ENCODE peak calls at places on chromosomes 12 and 14, in four cellular contexts. One of them, this sample, is unnamed.

GRCh38 chr14:23365353-23366162 is 586 bp upstream of the EFS start:
- DNase-seq in HS-5: no peak
- DNase-seq in GDM1: no peak
- DNase-seq in CD4-positive, alpha-beta T cell: no peak
- DNase-seq in this sample: no peak

GRCh38 chr12:56224102-56224701 is at the start of gene NABP2:
- DNase-seq in CD4-positive, alpha-beta T cell: peak; percentile 73
- DNase-seq in HS-5: peak; percentile 94
- DNase-seq in GDM1: peak; percentile 96
- DNase-seq in this sample: peak; percentile 99

GRCh38 chr12:51973560-51973959 is 22.1 kb downstream of the ACVR1B start:
- DNase-seq in CD4-positive, alpha-beta T cell: no peak
- DNase-seq in HS-5: no peak
- DNase-seq in GDM1: no peak
- DNase-seq in this sample: peak; percentile 80

GRCh38 chr12:87728936-87729593 is 300.1 kb downstream of the C12orf50 start:
- DNase-seq in CD4-positive, alpha-beta T cell: no peak
- DNase-seq in HS-5: no peak
- DNase-seq in GDM1: no peak
- DNase-seq in this sample: no peak

GRCh38 chr12:632102-632696 is 31.0 kb downstream of the NINJ2 start:
- DNase-seq in CD4-positive, alpha-beta T cell: no peak
- DNase-seq in HS-5: peak; percentile 56
- DNase-seq in GDM1: no peak
- DNase-seq in this sample: peak; percentile 85

GRCh38 chr14:101083564-101084435 is 180.3 kb upstream of the RTL1 start:
- DNase-seq in GDM1: no peak
- DNase-seq in HS-5: no peak
- DNase-seq in CD4-positive, alpha-beta T cell: no peak
- DNase-seq in this sample: no peak

GRCh38 chr14:26870722-26871121 is 272.9 kb upstream of the NOVA1 start:
- DNase-seq in GDM1: no peak
- DNase-seq in CD4-positive, alpha-beta T cell: no peak
- DNase-seq in HS-5: no peak
- DNase-seq in this sample: no peak

GRCh38 chr12:91154131-91154530 is 28.5 kb downstream of the DCN start:
- DNase-seq in CD4-positive, alpha-beta T cell: no peak
- DNase-seq in HS-5: no peak
- DNase-seq in GDM1: no peak
- DNase-seq in this sample: no peak

GRCh38 chr14:101223147-101223546 is 319.6 kb upstream of the RTL1 start:
- DNase-seq in HS-5: no peak
- DNase-seq in GDM1: no peak
- DNase-seq in CD4-positive, alpha-beta T cell: no peak
- DNase-seq in this sample: no peak

GRCh38 chr14:52312872-52313492 is 1.1 kb upstream of the PTGER2 start:
- DNase-seq in GDM1: no peak
- DNase-seq in CD4-positive, alpha-beta T cell: no peak
- DNase-seq in HS-5: no peak
- DNase-seq in this sample: peak; percentile 80

GRCh38 chr12:54394281-54394719 is 9.8 kb upstream of the ZNF385A start:
- DNase-seq in CD4-positive, alpha-beta T cell: no peak
- DNase-seq in GDM1: peak; percentile 42
- DNase-seq in HS-5: no peak
- DNase-seq in this sample: peak; percentile 72

GRCh38 chr12:121009744-121010143 is 6.5 kb downstream of the C12orf43 start:
- DNase-seq in CD4-positive, alpha-beta T cell: no peak
- DNase-seq in HS-5: no peak
- DNase-seq in GDM1: no peak
- DNase-seq in this sample: peak; percentile 54

GRCh38 chr12:27517961-27518668 is 5.9 kb upstream of the PPFIBP1 start:
- DNase-seq in GDM1: no peak
- DNase-seq in HS-5: no peak
- DNase-seq in CD4-positive, alpha-beta T cell: no peak
- DNase-seq in this sample: no peak

GRCh38 chr14:68682166-68683103 is 110.4 kb downstream of the ZFP36L1 start:
- DNase-seq in HS-5: peak; percentile 92
- DNase-seq in CD4-positive, alpha-beta T cell: no peak
- DNase-seq in GDM1: peak; percentile 85
- DNase-seq in this sample: peak; percentile 100

GRCh38 chr14:79573486-79573885 is 637.8 kb downstream of the DIO2 start:
- DNase-seq in HS-5: no peak
- DNase-seq in GDM1: no peak
- DNase-seq in CD4-positive, alpha-beta T cell: no peak
- DNase-seq in this sample: peak; percentile 45

GRCh38 chr14:103395245-103395644 is 10.0 kb downstream of the MARK3 start:
- DNase-seq in GDM1: no peak
- DNase-seq in CD4-positive, alpha-beta T cell: no peak
- DNase-seq in HS-5: no peak
- DNase-seq in this sample: no peak

GRCh38 chr14:90850487-90850886 is 34.3 kb upstream of the TTC7B start:
- DNase-seq in CD4-positive, alpha-beta T cell: no peak
- DNase-seq in GDM1: no peak
- DNase-seq in HS-5: peak; percentile 25
- DNase-seq in this sample: no peak

GRCh38 chr12:464484-465267 is 4.9 kb downstream of the B4GALNT3 start:
- DNase-seq in GDM1: no peak
- DNase-seq in CD4-positive, alpha-beta T cell: no peak
- DNase-seq in HS-5: no peak
- DNase-seq in this sample: no peak

GRCh38 chr12:54596526-54596946 is 8.1 kb upstream of the PPP1R1A start:
- DNase-seq in GDM1: no peak
- DNase-seq in CD4-positive, alpha-beta T cell: peak; percentile 33
- DNase-seq in HS-5: no peak
- DNase-seq in this sample: peak; percentile 70

GRCh38 chr14:54713364-54713763 is 146.4 kb downstream of the SAMD4A start:
- DNase-seq in CD4-positive, alpha-beta T cell: no peak
- DNase-seq in GDM1: no peak
- DNase-seq in HS-5: no peak
- DNase-seq in this sample: peak; percentile 88

GRCh38 chr12:77299001-77299400 is 233.6 kb upstream of the E2F7 start:
- DNase-seq in HS-5: no peak
- DNase-seq in GDM1: no peak
- DNase-seq in CD4-positive, alpha-beta T cell: no peak
- DNase-seq in this sample: peak; percentile 72

GRCh38 chr12:32334384-32334783 is 65.0 kb upstream of the FGD4 start:
- DNase-seq in CD4-positive, alpha-beta T cell: no peak
- DNase-seq in GDM1: no peak
- DNase-seq in HS-5: no peak
- DNase-seq in this sample: no peak

GRCh38 chr14:106586098-106586704 is 1059.8 kb downstream of the TMEM121 start:
- DNase-seq in GDM1: peak; percentile 51
- DNase-seq in HS-5: no peak
- DNase-seq in CD4-positive, alpha-beta T cell: peak; percentile 52
- DNase-seq in this sample: no peak

GRCh38 chr12:100860611-100861010 is 66.0 kb downstream of the ANO4 start:
- DNase-seq in GDM1: no peak
- DNase-seq in CD4-positive, alpha-beta T cell: no peak
- DNase-seq in HS-5: no peak
- DNase-seq in this sample: no peak

GRCh38 chr14:65958664-65959562 is 527.3 kb upstream of the CCDC196 start:
- DNase-seq in HS-5: no peak
- DNase-seq in CD4-positive, alpha-beta T cell: no peak
- DNase-seq in GDM1: no peak
- DNase-seq in this sample: peak; percentile 56

GRCh38 chr12:99498756-99499155 is 148.8 kb upstream of the GARIN6 start:
- DNase-seq in CD4-positive, alpha-beta T cell: no peak
- DNase-seq in HS-5: peak; percentile 53
- DNase-seq in GDM1: no peak
- DNase-seq in this sample: no peak

GRCh38 chr12:131047789-131048610 is 94.3 kb downstream of the ADGRD1 start:
- DNase-seq in CD4-positive, alpha-beta T cell: no peak
- DNase-seq in GDM1: no peak
- DNase-seq in HS-5: no peak
- DNase-seq in this sample: no peak

GRCh38 chr12:52765702-52766101 is 11.4 kb downstream of the KRT76 start:
- DNase-seq in CD4-positive, alpha-beta T cell: no peak
- DNase-seq in GDM1: no peak
- DNase-seq in HS-5: no peak
- DNase-seq in this sample: no peak

GRCh38 chr12:63994704-63995103 is 150.2 kb downstream of the SRGAP1 start:
- DNase-seq in HS-5: no peak
- DNase-seq in CD4-positive, alpha-beta T cell: no peak
- DNase-seq in GDM1: no peak
- DNase-seq in this sample: peak; percentile 30

GRCh38 chr12:103269962-103270361 is 225.8 kb downstream of the C12orf42 start:
- DNase-seq in CD4-positive, alpha-beta T cell: no peak
- DNase-seq in HS-5: peak; percentile 44
- DNase-seq in GDM1: no peak
- DNase-seq in this sample: no peak

GRCh38 chr14:32183151-32184048 is 18.4 kb upstream of the RNU6-7 start:
- DNase-seq in CD4-positive, alpha-beta T cell: no peak
- DNase-seq in HS-5: no peak
- DNase-seq in GDM1: no peak
- DNase-seq in this sample: no peak